ENCODE peak calls at places on chromosome 10, in five cellular contexts. C is GM12891; E is fibroblast of mammary gland; Y is COR-L47; F is stimulated activated CD4-positive, alpha-beta T cell treated with anti-CD3 and anti-CD28 coated beads, Interleukin-1b, Interleukin-23, amount 100 ng/mL, for 1 hour. N is an unnamed sample.

GRCh38 chr10:9762966-9763656 is 1254.6 kb upstream of the CELF2 start:
- DNase-seq in C (no peak), F (no peak), E (peak; percentile 95), Y (no peak), N (no peak)

GRCh38 chr10:103598654-103599115 is 105.2 kb downstream of the NEURL1 start:
- DNase-seq in C (no peak), Y (peak; percentile 46), E (peak; percentile 84), F (no peak), N (no peak)

GRCh38 chr10:93752761-93753160 is 5.0 kb upstream of the LGI1 start:
- DNase-seq in F (no peak), C (no peak), Y (no peak), E (peak; percentile 44), N (no peak)

GRCh38 chr10:52488606-52489485 is 174.8 kb downstream of the DKK1 start:
- DNase-seq in F (no peak), C (no peak), Y (no peak), E (peak; percentile 60), N (no peak)

GRCh38 chr10:80264081-80265056 is 25.1 kb downstream of the MAT1A start:
- DNase-seq in Y (no peak), F (no peak), C (no peak), E (no peak), N (no peak)

GRCh38 chr10:128053356-128053755 is 72.9 kb downstream of the MKI67 start:
- DNase-seq in F (no peak), E (no peak), C (no peak), Y (no peak), N (no peak)

GRCh38 chr10:31353574-31353973 is 34.6 kb downstream of the ZEB1 start:
- DNase-seq in Y (no peak), F (no peak), E (peak; percentile 85), C (no peak), N (no peak)

GRCh38 chr10:71909399-71910083 is 54.7 kb upstream of the CHST3 start:
- DNase-seq in C (no peak), F (no peak), Y (no peak), E (no peak), N (no peak)

GRCh38 chr10:67520924-67521520 is 175.0 kb downstream of the CTNNA3 start:
- DNase-seq in E (peak; percentile 48), C (peak; percentile 11), Y (peak; percentile 48), F (no peak), N (no peak)

GRCh38 chr10:3424102-3424803 is 251.7 kb upstream of the PITRM1 start:
- DNase-seq in E (peak; percentile 78), F (no peak), Y (peak; percentile 38), C (no peak), N (peak; percentile 14)

GRCh38 chr10:3010819-3011422 is 56.4 kb upstream of the PFKP start:
- DNase-seq in C (no peak), E (peak; percentile 21), F (no peak), Y (no peak), N (no peak)

GRCh38 chr10:119243478-119243877 is 36.1 kb downstream of the GRK5 start:
- DNase-seq in C (no peak), F (no peak), E (peak; percentile 31), Y (no peak), N (no peak)

N was measured in NCI-H1092.